ENCODE peak calls at places on chromosomes 2 and 18, in four cellular contexts. I is cardiac fibroblast, L is HFFc6, X is WTC11. C is an unnamed sample.
A peak's percentile ranks its signal among the peaks of the same experiment; 100 is the strongest.

GRCh38 chr2:3112131-3112530 is 265.5 kb downstream of the EIPR1 start:
- DNase-seq in I (no peak), X (no peak), L (no peak), C (no peak)

GRCh38 chr2:12194936-12195335 is 448.5 kb downstream of the LPIN1 start:
- DNase-seq in X (no peak), I (no peak), L (no peak), C (no peak)

GRCh38 chr18:7608798-7609197 is 41.7 kb downstream of the PTPRM start:
- DNase-seq in I (peak; percentile 47), X (no peak), L (peak; percentile 57), C (peak; percentile 68)

GRCh38 chr2:120818441-120818920 is 82.8 kb downstream of the GLI2 start:
- DNase-seq in L (peak; percentile 92), X (no peak), I (peak; percentile 93), C (peak; percentile 53)

GRCh38 chr18:715626-716025 is 3.2 kb upstream of the ENOSF1 start:
- DNase-seq in X (no peak), I (peak; percentile 87), L (peak; percentile 45), C (no peak)

GRCh38 chr2:165699931-165700330 is 94.1 kb downstream of the GALNT3 start:
- DNase-seq in X (no peak), I (no peak), L (no peak), C (no peak)

GRCh38 chr2:53170463-53170862 is 597.1 kb upstream of the CHAC2 start:
- DNase-seq in X (no peak), L (no peak), I (no peak), C (peak; percentile 17)

GRCh38 chr2:170022692-170023091 is 155.3 kb upstream of the MYO3B start:
- DNase-seq in L (peak; percentile 84), I (peak; percentile 86), X (no peak), C (peak; percentile 82)

DNA sequence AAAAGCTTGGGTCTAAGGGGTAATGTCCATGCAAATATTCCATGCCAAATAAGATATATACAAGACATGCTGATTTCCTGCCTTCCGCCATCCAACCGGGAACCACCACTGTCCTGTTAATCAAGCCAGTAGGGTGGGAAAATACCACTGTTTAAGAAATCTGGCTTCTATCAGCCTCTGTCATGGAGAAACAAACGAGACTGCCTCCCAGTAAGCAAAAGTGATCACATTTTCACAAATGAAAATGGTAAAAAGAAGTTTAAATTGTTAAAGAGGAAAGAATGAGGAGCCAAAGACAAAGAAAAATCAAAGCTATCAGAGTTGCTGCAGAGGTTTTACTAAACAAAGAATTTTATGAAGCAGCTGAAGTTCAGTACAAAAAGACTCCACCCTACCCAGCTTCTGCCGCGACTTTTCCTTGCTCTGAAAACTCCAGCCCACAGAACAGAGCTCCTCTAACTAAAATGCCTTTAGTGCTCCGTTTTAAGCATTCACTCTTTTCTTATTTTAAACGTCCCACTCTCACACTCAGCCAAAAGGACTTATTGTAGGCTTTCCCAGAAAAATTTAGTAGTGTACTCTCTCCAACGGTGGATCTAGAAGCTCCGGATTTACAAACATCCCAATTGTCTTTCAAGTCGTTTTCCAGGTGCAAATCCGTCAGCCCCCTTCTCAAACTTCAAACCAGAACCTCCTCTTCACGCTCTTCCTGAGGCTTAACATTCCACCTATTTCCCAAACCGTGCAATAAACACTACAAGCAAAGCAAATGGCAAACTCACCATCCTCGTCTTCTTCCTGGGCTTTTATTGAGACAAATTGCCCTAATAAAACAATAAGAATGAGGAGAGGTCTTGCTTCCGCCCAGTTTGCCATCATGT is 595 bp downstream of the COL5A2 start:
- DNase-seq in L (peak; percentile 58), X (no peak), I (peak; percentile 84), C (peak; percentile 50)
- TF ChIP-seq CTCF in L (no peak), X (no peak), I (no peak), C (no peak)

GRCh38 chr2:187500585-187501359 is 52.7 kb upstream of the CALCRL start:
- DNase-seq in I (peak; percentile 79), L (peak; percentile 55), X (no peak), C (no peak)
- TF ChIP-seq CTCF in I (peak; percentile 13), L (peak; percentile 72), X (no peak), C (peak; percentile 29)

GRCh38 chr18:70709124-70709523 is 420.3 kb downstream of the SOCS6 start:
- DNase-seq in X (no peak), L (no peak), I (no peak), C (no peak)

GRCh38 chr18:70705831-70706416 is 417.1 kb downstream of the SOCS6 start:
- DNase-seq in L (no peak), I (no peak), X (no peak), C (no peak)

DNA sequence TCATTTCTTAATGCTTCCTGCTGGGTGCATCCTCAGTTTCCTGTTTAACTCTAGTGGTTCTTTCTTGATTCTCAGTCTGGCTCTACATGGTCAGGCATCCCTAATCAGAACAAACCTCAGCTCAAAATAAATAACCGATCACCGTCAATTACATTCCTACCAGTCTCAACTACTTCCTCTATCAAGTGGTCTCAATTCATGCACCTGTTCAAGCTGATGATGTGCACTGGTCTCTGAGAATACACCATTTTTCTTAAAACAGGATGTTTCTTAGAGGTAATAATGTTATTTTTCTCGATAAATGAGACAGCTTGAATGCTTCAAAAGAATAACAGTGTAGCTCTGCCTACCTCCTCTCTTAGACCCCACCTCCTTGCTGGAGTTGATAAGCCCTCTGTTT is 420.9 kb downstream of the SOCS6 start:
- DNase-seq in L (no peak), X (no peak), I (no peak), C (no peak)
- TF ChIP-seq CTCF in L (no peak), X (no peak), I (no peak), C (no peak)

GRCh38 chr18:36537289-36537688 is 239.8 kb downstream of the FHOD3 start:
- DNase-seq in I (no peak), X (no peak), L (no peak), C (no peak)
- TF ChIP-seq CTCF in I (no peak), X (no peak), L (no peak), C (no peak)

DNA sequence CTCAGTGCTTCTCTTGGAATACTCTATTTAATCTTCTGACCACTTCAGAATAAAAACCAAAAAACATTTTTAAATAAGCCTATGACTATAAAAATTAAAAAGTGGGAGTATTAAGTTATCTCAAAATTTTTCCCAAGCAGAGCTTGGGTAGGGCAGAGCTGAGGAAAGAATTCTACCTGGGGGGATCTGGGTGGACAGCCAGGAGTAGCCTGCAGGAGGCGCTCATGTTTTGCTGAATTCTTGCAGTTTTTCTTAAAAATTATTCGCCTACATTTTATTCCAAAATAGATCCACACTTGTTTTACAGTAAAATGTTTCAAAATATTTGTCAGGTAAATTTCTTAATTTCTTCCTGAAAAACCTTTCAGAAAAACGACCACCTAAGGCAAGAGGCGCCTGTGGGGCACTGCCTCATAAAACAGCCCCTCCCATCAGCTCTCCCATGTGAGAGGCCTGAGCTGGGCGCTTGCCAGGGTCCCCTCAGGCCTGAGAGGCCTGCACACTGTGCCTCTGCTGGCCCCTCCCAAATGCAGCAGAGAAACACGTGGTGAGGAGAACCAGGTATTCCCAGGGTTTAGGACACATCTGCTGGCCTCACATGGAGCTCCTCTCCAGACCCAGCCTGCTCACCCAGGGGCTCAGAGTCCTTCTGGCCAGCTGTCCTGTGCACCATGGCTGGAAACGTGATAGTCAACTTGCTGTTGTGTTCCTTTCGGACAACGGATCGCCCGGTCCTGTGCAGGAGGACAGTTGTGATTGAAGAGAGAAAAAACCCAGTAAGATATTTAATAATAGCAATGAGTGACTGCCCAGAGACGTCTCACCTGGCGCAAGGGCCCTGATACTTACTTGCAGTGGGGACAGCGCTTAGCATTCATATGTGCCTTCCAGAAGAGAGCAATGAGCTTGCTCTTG is 17.5 kb downstream of the POLR1A start:
- DNase-seq in I (no peak), X (no peak), L (no peak), C (no peak)
- TF ChIP-seq CTCF in I (peak; percentile 47), X (peak; percentile 35), L (peak; percentile 78), C (peak; percentile 27)

GRCh38 chr2:225120175-225120574 is 77.9 kb upstream of the DOCK10 start:
- DNase-seq in I (peak; percentile 72), L (peak; percentile 78), X (no peak), C (no peak)

GRCh38 chr2:225122007-225122406 is 79.7 kb upstream of the DOCK10 start:
- DNase-seq in L (no peak), I (no peak), X (no peak), C (no peak)

GRCh38 chr2:225124311-225124832 is 82.1 kb upstream of the DOCK10 start:
- DNase-seq in I (peak; percentile 33), L (no peak), X (no peak), C (no peak)

GRCh38 chr2:225117061-225117716 is 74.9 kb upstream of the DOCK10 start:
- DNase-seq in L (no peak), X (no peak), I (no peak), C (no peak)

GRCh38 chr2:225122582-225123486 is 80.6 kb upstream of the DOCK10 start:
- DNase-seq in X (peak; percentile 15), L (peak; percentile 48), I (peak; percentile 62), C (no peak)
- TF ChIP-seq CTCF in X (peak; percentile 32), L (peak; percentile 76), I (peak; percentile 59), C (peak; percentile 25)

GRCh38 chr2:16072638-16073290 is 132.4 kb downstream of the MYCN start:
- DNase-seq in L (no peak), I (no peak), X (no peak), C (no peak)
- TF ChIP-seq CTCF in L (no peak), I (no peak), X (no peak), C (no peak)

GRCh38 chr2:208407667-208408066 is 1.1 kb downstream of the PTH2R start:
- DNase-seq in L (peak; percentile 3), X (peak; percentile 20), I (peak; percentile 28), C (no peak)
- TF ChIP-seq CTCF in L (peak; percentile 52), X (peak; percentile 33), I (peak; percentile 3), C (peak; percentile 17)

DNA sequence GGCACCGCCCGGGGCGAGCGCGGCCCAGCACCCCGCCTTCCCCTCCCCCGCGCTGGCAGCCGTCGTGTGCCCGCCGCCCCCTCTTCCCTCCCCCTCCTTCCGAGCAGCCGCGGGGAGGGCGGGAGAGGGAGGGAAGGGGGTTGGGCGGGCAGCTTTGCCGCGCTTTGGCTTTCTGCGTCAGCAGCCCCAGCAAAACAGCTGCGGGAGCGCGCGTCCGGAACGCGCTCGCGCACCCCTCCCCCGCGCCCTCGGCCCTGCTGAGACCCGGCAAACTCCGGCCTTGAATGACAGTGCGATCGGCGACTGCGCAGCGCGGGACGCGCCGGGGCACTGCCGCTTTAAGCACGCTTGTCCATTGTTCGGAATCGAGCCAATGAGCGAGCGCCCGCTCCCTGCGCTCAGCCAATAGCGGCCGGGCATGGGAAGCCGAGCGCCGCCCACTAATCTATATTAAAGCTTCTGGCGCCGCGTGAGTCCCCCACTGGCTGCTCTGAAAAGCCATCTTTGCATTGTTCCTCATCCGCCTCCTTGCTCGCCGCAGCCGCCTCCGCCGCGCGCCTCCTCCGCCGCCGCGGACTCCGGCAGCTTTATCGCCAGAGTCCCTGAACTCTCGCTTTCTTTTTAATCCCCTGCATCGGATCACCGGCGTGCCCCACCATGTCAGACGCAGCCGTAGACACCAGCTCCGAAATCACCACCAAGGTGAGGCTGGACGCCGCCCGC is at the start of gene PTMA:
- DNase-seq in X (peak; percentile 99), I (peak; percentile 100), L (peak; percentile 99), C (peak; percentile 98)
- TF ChIP-seq CTCF in X (no peak), I (no peak), L (no peak), C (no peak)

C was measured in HFF-Myc.